ENCODE peak calls at places on chromosomes 16 and 17, in seven cellular contexts. R is body of pancreas; D is cardiac muscle cell; X is CD4-positive, CD25-positive, alpha-beta regulatory T cell; M is right lobe of liver; U is CD4-positive, alpha-beta memory T cell; B is ovary. W is an unnamed sample. For H3K4me1 and H3K9me3, the result is how much of the 10 kb centered on the place peaks cover.

GRCh38 chr17:72222571-72222970 is 101.8 kb downstream of the SOX9 start:
- DNase-seq in B (no peak), U (no peak), R (no peak), X (no peak), M (no peak), D (no peak), W (peak)

GRCh38 chr17:2337152-2337810 is at the start of gene SGSM2:
- DNase-seq in X (peak), M (peak), U (peak), B (peak), R (peak), D (peak), W (peak)

GRCh38 chr17:15436399-15437369 is 30.7 kb downstream of the CDRT4 start:
- DNase-seq in R (peak), X (peak), M (peak), D (peak), U (peak), B (peak), W (peak)

GRCh38 chr16:2977440-2977839 is 2.8 kb downstream of the PKMYT1 start:
- DNase-seq in D (no peak), U (no peak), B (no peak), R (peak), M (peak), X (no peak), W (no peak)

GRCh38 chr17:45200701-45201100 is 21.0 kb upstream of the FMNL1 start:
- DNase-seq in D (peak), U (no peak), B (no peak), X (no peak), M (no peak), R (no peak), W (no peak)

GRCh38 chr17:42853597-42853967 is 2.6 kb downstream of the AOC3 start:
- DNase-seq in M (no peak), B (no peak), U (no peak), R (no peak), D (no peak), X (no peak), W (no peak)

GRCh38 chr17:43338886-43339516 is 59.8 kb upstream of the ARL4D start:
- DNase-seq in R (peak), X (peak), D (peak), B (no peak), M (peak), U (peak), W (peak)

GRCh38 chr17:80361495-80362220 is 53.3 kb upstream of the ENDOV start:
- DNase-seq in X (no peak), D (peak), R (no peak), B (no peak), U (no peak), M (no peak), W (no peak)

GRCh38 chr16:57588821-57589220 is 39.6 kb upstream of the ADGRG1 start:
- DNase-seq in B (no peak), X (no peak), R (no peak), D (no peak), M (no peak), U (no peak), W (no peak)

GRCh38 chr16:16016388-16016964 is 67.1 kb downstream of the ABCC1 start:
- DNase-seq in M (no peak), R (no peak), B (no peak), D (no peak), X (no peak), U (no peak), W (no peak)

GRCh38 chr17:3693829-3694231 is 2.1 kb downstream of the P2RX5 start:
- DNase-seq in U (no peak), B (no peak), D (no peak), X (peak), R (no peak), M (no peak), W (no peak)

GRCh38 chr17:37643118-37643766 is at the start of gene DDX52:
- DNase-seq in U (peak), D (peak), B (peak), R (peak), M (peak), X (peak), W (peak)

GRCh38 chr17:37640016-37640415 is 3.2 kb downstream of the DDX52 start:
- DNase-seq in D (no peak), B (no peak), U (no peak), X (no peak), M (no peak), R (no peak), W (no peak)

GRCh38 chr17:37643829-37644228 is 583 bp upstream of the DDX52 start:
- DNase-seq in D (peak), M (no peak), R (peak), B (no peak), X (no peak), U (no peak), W (peak)

GRCh38 chr17:37637956-37638355 is 5.3 kb downstream of the DDX52 start:
- DNase-seq in M (no peak), D (no peak), U (no peak), B (no peak), X (no peak), R (no peak), W (no peak)

GRCh38 chr17:37642706-37643105 is 540 bp downstream of the DDX52 start:
- DNase-seq in U (no peak), X (peak), B (no peak), D (peak), R (no peak), M (no peak), W (peak)
- H3K4me1 ChIP-seq in U (under half), X (under half), B (under half), D (under half), R (under half), M (under half), W (under half)

GRCh38 chr16:49599281-49599680 is 225.7 kb downstream of the C16orf78 start:
- DNase-seq in U (no peak), M (no peak), R (no peak), B (no peak), D (no peak), X (no peak), W (no peak)
- H3K4me3 ChIP-seq in U (no peak), M (no peak), R (no peak), B (no peak), D (no peak), X (no peak), W (no peak)

GRCh38 chr17:22300177-22300576 is 607.9 kb downstream of the KCNJ18 start:
- DNase-seq in M (no peak), X (no peak), U (no peak), R (no peak), D (no peak), B (no peak), W (no peak)
- H3K9me3 ChIP-seq in M (under half), X (under half), U (under half), R (under half), D (under half), B (under half), W (under half)

DNA sequence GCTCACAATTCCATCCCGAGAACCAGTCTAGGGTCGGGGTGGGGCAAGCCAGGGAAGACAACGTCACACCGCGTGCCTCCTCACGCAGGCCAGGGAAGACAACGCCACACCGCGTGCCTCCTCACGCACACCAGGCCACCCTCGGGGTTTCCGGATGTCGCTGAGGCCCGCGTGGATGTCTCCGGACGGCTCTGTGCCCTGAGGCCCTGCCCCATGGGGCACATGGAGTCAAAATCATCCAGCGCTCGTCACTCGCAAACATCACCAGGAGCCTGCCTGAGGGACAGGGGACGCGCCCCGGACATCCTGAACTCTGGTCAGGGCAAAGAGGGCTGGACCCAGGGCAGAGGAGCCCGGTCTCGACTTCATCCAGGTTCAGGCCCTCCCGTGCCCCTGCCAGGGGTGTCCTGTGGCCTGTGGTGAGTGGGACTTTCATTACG is 3.7 kb downstream of the TMEM204 start:
- DNase-seq in R (no peak), D (no peak), M (no peak), X (no peak), U (no peak), B (no peak), W (no peak)
- H3K4me1 ChIP-seq in R (under half), D (under half), M (under half), X (half or more), U (half or more), B (under half), W (under half)